ENCODE peak calls at places on chromosomes 1 and 21, in ten cellular contexts. One of them, this sample, is unnamed.

GRCh38 chr21:31618696-31619430 is 40.6 kb upstream of the SOD1 start:
- DNase-seq in Panc1: no peak
- DNase-seq in tibial artery: no peak
- DNase-seq in colonic mucosa: no peak
- DNase-seq in adrenal gland: no peak
- DNase-seq in heart right ventricle: no peak
- DNase-seq in upper lobe of left lung: no peak
- DNase-seq in heart left ventricle: no peak
- DNase-seq in cardiac muscle cell: no peak
- DNase-seq in H1: no peak
- DNase-seq in this sample: no peak

GRCh38 chr1:234520908-234521801 is 42.2 kb upstream of the TARBP1 start:
- DNase-seq in Panc1: no peak
- DNase-seq in tibial artery: no peak
- DNase-seq in colonic mucosa: no peak
- DNase-seq in adrenal gland: no peak
- DNase-seq in heart right ventricle: no peak
- DNase-seq in upper lobe of left lung: no peak
- DNase-seq in heart left ventricle: no peak
- DNase-seq in cardiac muscle cell: no peak
- DNase-seq in H1: no peak
- DNase-seq in this sample: no peak

GRCh38 chr1:229624521-229624905 is 1.4 kb downstream of the TAF5L start:
- DNase-seq in Panc1: no peak
- DNase-seq in tibial artery: no peak
- DNase-seq in colonic mucosa: no peak
- DNase-seq in adrenal gland: no peak
- DNase-seq in heart right ventricle: no peak
- DNase-seq in upper lobe of left lung: no peak
- DNase-seq in heart left ventricle: no peak
- DNase-seq in cardiac muscle cell: no peak
- DNase-seq in H1: no peak
- DNase-seq in this sample: no peak

GRCh38 chr1:64526312-64526711 is 56.4 kb downstream of the CACHD1 start:
- DNase-seq in Panc1: no peak
- DNase-seq in tibial artery: no peak
- DNase-seq in colonic mucosa: no peak
- DNase-seq in adrenal gland: no peak
- DNase-seq in heart right ventricle: no peak
- DNase-seq in upper lobe of left lung: no peak
- DNase-seq in heart left ventricle: no peak
- DNase-seq in cardiac muscle cell: no peak
- DNase-seq in H1: no peak
- DNase-seq in this sample: no peak

GRCh38 chr1:65425697-65426096 is 5.2 kb downstream of the LEPR start:
- DNase-seq in Panc1: peak; percentile 62
- DNase-seq in tibial artery: no peak
- DNase-seq in colonic mucosa: no peak
- DNase-seq in adrenal gland: no peak
- DNase-seq in heart right ventricle: no peak
- DNase-seq in upper lobe of left lung: no peak
- DNase-seq in heart left ventricle: no peak
- DNase-seq in cardiac muscle cell: peak; percentile 90
- DNase-seq in H1: no peak
- DNase-seq in this sample: no peak

GRCh38 chr1:179706339-179706941 is 36.7 kb upstream of the FAM163A start:
- DNase-seq in Panc1: no peak
- DNase-seq in tibial artery: no peak
- DNase-seq in colonic mucosa: peak; percentile 58
- DNase-seq in adrenal gland: peak; percentile 43
- DNase-seq in heart right ventricle: peak; percentile 24
- DNase-seq in upper lobe of left lung: no peak
- DNase-seq in heart left ventricle: no peak
- DNase-seq in cardiac muscle cell: peak; percentile 86
- DNase-seq in H1: no peak
- DNase-seq in this sample: peak; percentile 34

GRCh38 chr1:51768971-51769601 is 109.4 kb downstream of the NRDC start:
- DNase-seq in Panc1: peak; percentile 39
- DNase-seq in tibial artery: no peak
- DNase-seq in colonic mucosa: no peak
- DNase-seq in adrenal gland: peak; percentile 24
- DNase-seq in heart right ventricle: no peak
- DNase-seq in upper lobe of left lung: no peak
- DNase-seq in heart left ventricle: no peak
- DNase-seq in cardiac muscle cell: peak; percentile 81
- DNase-seq in H1: no peak
- DNase-seq in this sample: no peak

GRCh38 chr21:29656504-29657227 is 283.1 kb downstream of the GRIK1 start:
- DNase-seq in Panc1: peak; percentile 36
- DNase-seq in tibial artery: no peak
- DNase-seq in colonic mucosa: no peak
- DNase-seq in adrenal gland: no peak
- DNase-seq in heart right ventricle: no peak
- DNase-seq in upper lobe of left lung: no peak
- DNase-seq in heart left ventricle: no peak
- DNase-seq in cardiac muscle cell: peak; percentile 58
- DNase-seq in H1: no peak
- DNase-seq in this sample: no peak

GRCh38 chr1:228259368-228259894 is 51.6 kb downstream of the OBSCN start:
- DNase-seq in Panc1: no peak
- DNase-seq in tibial artery: no peak
- DNase-seq in colonic mucosa: no peak
- DNase-seq in adrenal gland: no peak
- DNase-seq in heart right ventricle: no peak
- DNase-seq in upper lobe of left lung: peak; percentile 52
- DNase-seq in heart left ventricle: no peak
- DNase-seq in cardiac muscle cell: no peak
- DNase-seq in H1: no peak
- DNase-seq in this sample: no peak

GRCh38 chr1:228258486-228258885 is 50.6 kb downstream of the OBSCN start:
- DNase-seq in Panc1: no peak
- DNase-seq in tibial artery: no peak
- DNase-seq in colonic mucosa: no peak
- DNase-seq in adrenal gland: no peak
- DNase-seq in heart right ventricle: no peak
- DNase-seq in upper lobe of left lung: no peak
- DNase-seq in heart left ventricle: no peak
- DNase-seq in cardiac muscle cell: no peak
- DNase-seq in H1: no peak
- DNase-seq in this sample: no peak

GRCh38 chr1:228262475-228262874 is 54.6 kb downstream of the OBSCN start:
- DNase-seq in Panc1: no peak
- DNase-seq in tibial artery: no peak
- DNase-seq in colonic mucosa: no peak
- DNase-seq in adrenal gland: no peak
- DNase-seq in heart right ventricle: no peak
- DNase-seq in upper lobe of left lung: no peak
- DNase-seq in heart left ventricle: no peak
- DNase-seq in cardiac muscle cell: no peak
- DNase-seq in H1: no peak
- DNase-seq in this sample: no peak

GRCh38 chr1:228261706-228262105 is 53.9 kb downstream of the OBSCN start:
- DNase-seq in Panc1: no peak
- DNase-seq in tibial artery: no peak
- DNase-seq in colonic mucosa: no peak
- DNase-seq in adrenal gland: no peak
- DNase-seq in heart right ventricle: no peak
- DNase-seq in upper lobe of left lung: no peak
- DNase-seq in heart left ventricle: no peak
- DNase-seq in cardiac muscle cell: no peak
- DNase-seq in H1: no peak
- DNase-seq in this sample: no peak

GRCh38 chr1:228259951-228260350 is 52.1 kb downstream of the OBSCN start:
- DNase-seq in Panc1: no peak
- DNase-seq in tibial artery: no peak
- DNase-seq in colonic mucosa: no peak
- DNase-seq in adrenal gland: no peak
- DNase-seq in heart right ventricle: no peak
- DNase-seq in upper lobe of left lung: no peak
- DNase-seq in heart left ventricle: no peak
- DNase-seq in cardiac muscle cell: no peak
- DNase-seq in H1: no peak
- DNase-seq in this sample: no peak
- TF ChIP-seq CTCF in Panc1: peak; percentile 51
- TF ChIP-seq CTCF in tibial artery: no peak
- TF ChIP-seq CTCF in colonic mucosa: no peak
- TF ChIP-seq CTCF in adrenal gland: no peak
- TF ChIP-seq CTCF in heart right ventricle: no peak
- TF ChIP-seq CTCF in upper lobe of left lung: no peak
- TF ChIP-seq CTCF in heart left ventricle: no peak
- TF ChIP-seq CTCF in cardiac muscle cell: peak; percentile 25
- TF ChIP-seq CTCF in H1: peak; percentile 55
- TF ChIP-seq CTCF in this sample: no peak

GRCh38 chr1:156104065-156104810 is 10.3 kb upstream of the LMNA start:
- DNase-seq in Panc1: no peak
- DNase-seq in tibial artery: peak; percentile 84
- DNase-seq in colonic mucosa: peak; percentile 83
- DNase-seq in adrenal gland: no peak
- DNase-seq in heart right ventricle: peak; percentile 76
- DNase-seq in upper lobe of left lung: peak; percentile 83
- DNase-seq in heart left ventricle: peak; percentile 78
- DNase-seq in cardiac muscle cell: peak; percentile 92
- DNase-seq in H1: no peak
- DNase-seq in this sample: peak; percentile 69

GRCh38 chr1:156102634-156103511 is 11.6 kb upstream of the LMNA start:
- DNase-seq in Panc1: no peak
- DNase-seq in tibial artery: no peak
- DNase-seq in colonic mucosa: peak; percentile 61
- DNase-seq in adrenal gland: no peak
- DNase-seq in heart right ventricle: no peak
- DNase-seq in upper lobe of left lung: no peak
- DNase-seq in heart left ventricle: no peak
- DNase-seq in cardiac muscle cell: peak; percentile 54
- DNase-seq in H1: no peak
- DNase-seq in this sample: no peak

GRCh38 chr1:156106624-156107488 is 7.7 kb upstream of the LMNA start:
- DNase-seq in Panc1: no peak
- DNase-seq in tibial artery: no peak
- DNase-seq in colonic mucosa: peak; percentile 35
- DNase-seq in adrenal gland: no peak
- DNase-seq in heart right ventricle: no peak
- DNase-seq in upper lobe of left lung: no peak
- DNase-seq in heart left ventricle: no peak
- DNase-seq in cardiac muscle cell: peak; percentile 59
- DNase-seq in H1: no peak
- DNase-seq in this sample: no peak

GRCh38 chr1:156103521-156103947 is 11.0 kb upstream of the LMNA start:
- DNase-seq in Panc1: no peak
- DNase-seq in tibial artery: peak; percentile 70
- DNase-seq in colonic mucosa: peak; percentile 65
- DNase-seq in adrenal gland: no peak
- DNase-seq in heart right ventricle: no peak
- DNase-seq in upper lobe of left lung: no peak
- DNase-seq in heart left ventricle: peak; percentile 64
- DNase-seq in cardiac muscle cell: peak; percentile 54
- DNase-seq in H1: no peak
- DNase-seq in this sample: no peak

DNA sequence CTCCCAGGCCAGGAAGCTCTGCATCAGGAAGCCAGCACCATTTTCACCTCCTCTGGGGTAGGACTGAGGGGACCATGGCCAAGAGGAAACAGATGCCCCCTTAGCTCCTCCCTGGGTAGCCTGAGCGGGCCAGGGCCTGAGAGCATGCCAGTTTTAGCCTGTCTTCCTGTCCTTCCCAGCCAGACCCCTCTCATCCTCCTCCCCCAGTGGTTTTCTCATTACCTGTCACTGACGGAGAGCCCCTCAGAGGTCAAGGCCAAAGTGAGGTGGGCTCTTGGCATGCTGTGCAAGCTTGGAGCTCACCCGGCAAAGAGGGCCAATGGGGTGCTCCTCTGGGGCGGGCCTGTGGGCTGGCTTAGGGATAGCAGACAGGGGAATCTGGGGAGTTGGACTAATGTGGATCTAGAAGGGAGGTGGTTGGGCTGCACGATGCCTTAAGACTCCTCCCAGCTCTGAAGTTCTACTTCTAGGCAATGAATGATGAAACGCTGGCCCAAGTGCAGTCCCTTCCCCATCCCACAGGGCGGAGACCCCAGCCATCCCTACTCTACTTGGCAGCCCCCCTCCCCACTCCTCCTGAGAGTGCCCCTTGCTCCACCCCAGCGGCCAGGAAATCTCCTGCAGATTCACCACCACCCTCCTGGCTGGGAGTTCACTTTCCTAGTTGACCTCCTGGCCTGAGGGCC is 9.5 kb upstream of the LMNA start:
- DNase-seq in Panc1: no peak
- DNase-seq in tibial artery: no peak
- DNase-seq in colonic mucosa: peak; percentile 44
- DNase-seq in adrenal gland: no peak
- DNase-seq in heart right ventricle: no peak
- DNase-seq in upper lobe of left lung: no peak
- DNase-seq in heart left ventricle: no peak
- DNase-seq in cardiac muscle cell: peak; percentile 75
- DNase-seq in H1: no peak
- DNase-seq in this sample: no peak
- H3K4me1 ChIP-seq in Panc1: peaks cover 52% of the 10 kb centered on the region
- H3K4me1 ChIP-seq in tibial artery: peaks cover 7% of the 10 kb centered on the region
- H3K4me1 ChIP-seq in colonic mucosa: peaks cover 38% of the 10 kb centered on the region
- H3K4me1 ChIP-seq in adrenal gland: peaks cover 11% of the 10 kb centered on the region
- H3K4me1 ChIP-seq in heart right ventricle: peaks cover 68% of the 10 kb centered on the region
- H3K4me1 ChIP-seq in upper lobe of left lung: peaks cover 63% of the 10 kb centered on the region
- H3K4me1 ChIP-seq in heart left ventricle: peaks cover 68% of the 10 kb centered on the region
- H3K4me1 ChIP-seq in cardiac muscle cell: peaks cover 45% of the 10 kb centered on the region
- H3K4me1 ChIP-seq in H1: peaks cover 33% of the 10 kb centered on the region
- H3K4me1 ChIP-seq in this sample: peaks cover 86% of the 10 kb centered on the region

GRCh38 chr1:109980324-109981127 is 4.0 kb upstream of the AHCYL1 start:
- DNase-seq in Panc1: peak; percentile 38
- DNase-seq in tibial artery: no peak
- DNase-seq in colonic mucosa: peak; percentile 62
- DNase-seq in adrenal gland: no peak
- DNase-seq in heart right ventricle: peak; percentile 33
- DNase-seq in upper lobe of left lung: peak; percentile 13
- DNase-seq in heart left ventricle: no peak
- DNase-seq in cardiac muscle cell: no peak
- DNase-seq in H1: no peak
- DNase-seq in this sample: no peak

GRCh38 chr1:109981128-109981379 is 3.5 kb upstream of the AHCYL1 start:
- DNase-seq in Panc1: no peak
- DNase-seq in tibial artery: no peak
- DNase-seq in colonic mucosa: no peak
- DNase-seq in adrenal gland: no peak
- DNase-seq in heart right ventricle: no peak
- DNase-seq in upper lobe of left lung: no peak
- DNase-seq in heart left ventricle: no peak
- DNase-seq in cardiac muscle cell: no peak
- DNase-seq in H1: no peak
- DNase-seq in this sample: no peak

GRCh38 chr1:109977657-109978378 is 6.7 kb upstream of the AHCYL1 start:
- DNase-seq in Panc1: no peak
- DNase-seq in tibial artery: peak; percentile 64
- DNase-seq in colonic mucosa: no peak
- DNase-seq in adrenal gland: no peak
- DNase-seq in heart right ventricle: peak; percentile 61
- DNase-seq in upper lobe of left lung: peak; percentile 46
- DNase-seq in heart left ventricle: peak; percentile 67
- DNase-seq in cardiac muscle cell: peak; percentile 69
- DNase-seq in H1: no peak
- DNase-seq in this sample: peak; percentile 75

GRCh38 chr1:109978761-109979488 is 5.6 kb upstream of the AHCYL1 start:
- DNase-seq in Panc1: no peak
- DNase-seq in tibial artery: no peak
- DNase-seq in colonic mucosa: no peak
- DNase-seq in adrenal gland: no peak
- DNase-seq in heart right ventricle: no peak
- DNase-seq in upper lobe of left lung: no peak
- DNase-seq in heart left ventricle: no peak
- DNase-seq in cardiac muscle cell: peak; percentile 33
- DNase-seq in H1: no peak
- DNase-seq in this sample: no peak

GRCh38 chr1:109979489-109980091 is 5.0 kb upstream of the AHCYL1 start:
- DNase-seq in Panc1: peak; percentile 52
- DNase-seq in tibial artery: peak; percentile 67
- DNase-seq in colonic mucosa: peak; percentile 35
- DNase-seq in adrenal gland: peak; percentile 32
- DNase-seq in heart right ventricle: no peak
- DNase-seq in upper lobe of left lung: no peak
- DNase-seq in heart left ventricle: no peak
- DNase-seq in cardiac muscle cell: peak; percentile 70
- DNase-seq in H1: no peak
- DNase-seq in this sample: no peak
- H3K4me3 ChIP-seq in Panc1: no peak overlapping the region
- H3K4me3 ChIP-seq in tibial artery: no peak overlapping the region
- H3K4me3 ChIP-seq in colonic mucosa: no peak overlapping the region
- H3K4me3 ChIP-seq in adrenal gland: no peak overlapping the region
- H3K4me3 ChIP-seq in heart right ventricle: no peak overlapping the region
- H3K4me3 ChIP-seq in upper lobe of left lung: no peak overlapping the region
- H3K4me3 ChIP-seq in heart left ventricle: no peak overlapping the region
- H3K4me3 ChIP-seq in cardiac muscle cell: no peak overlapping the region
- H3K4me3 ChIP-seq in H1: no peak overlapping the region
- H3K4me3 ChIP-seq in this sample: no peak overlapping the region

GRCh38 chr1:248613742-248614141 is 16.2 kb upstream of the OR2T10 start:
- DNase-seq in Panc1: no peak
- DNase-seq in tibial artery: no peak
- DNase-seq in colonic mucosa: no peak
- DNase-seq in adrenal gland: no peak
- DNase-seq in heart right ventricle: no peak
- DNase-seq in upper lobe of left lung: no peak
- DNase-seq in heart left ventricle: no peak
- DNase-seq in cardiac muscle cell: no peak
- DNase-seq in H1: no peak
- DNase-seq in this sample: no peak

GRCh38 chr1:248611883-248612282 is 14.4 kb upstream of the OR2T10 start:
- DNase-seq in Panc1: no peak
- DNase-seq in tibial artery: no peak
- DNase-seq in colonic mucosa: no peak
- DNase-seq in adrenal gland: no peak
- DNase-seq in heart right ventricle: no peak
- DNase-seq in upper lobe of left lung: no peak
- DNase-seq in heart left ventricle: no peak
- DNase-seq in cardiac muscle cell: no peak
- DNase-seq in H1: no peak
- DNase-seq in this sample: no peak
- TF ChIP-seq CTCF in Panc1: no peak
- TF ChIP-seq CTCF in tibial artery: no peak
- TF ChIP-seq CTCF in colonic mucosa: no peak
- TF ChIP-seq CTCF in adrenal gland: no peak
- TF ChIP-seq CTCF in heart right ventricle: no peak
- TF ChIP-seq CTCF in upper lobe of left lung: no peak
- TF ChIP-seq CTCF in heart left ventricle: no peak
- TF ChIP-seq CTCF in cardiac muscle cell: no peak
- TF ChIP-seq CTCF in H1: no peak
- TF ChIP-seq CTCF in this sample: no peak

This sample was measured in left ventricle myocardium inferior.